ENCODE peak calls at places on chromosomes 1 and 21, in six cellular contexts. T is heart right ventricle, J is H9, X is tibial artery, S is neuronal stem cell, V is cardiac muscle cell. F is an unnamed sample.
A peak's percentile ranks its signal among the peaks of the same experiment; 100 is the strongest.

GRCh38 chr1:31605908-31606427 is 11.5 kb upstream of the HCRTR1 start:
- DNase-seq in T (no peak), J (no peak), X (no peak), S (no peak), V (peak; percentile 50), F (no peak)

GRCh38 chr1:234621657-234622335 is 11.8 kb upstream of the IRF2BP2 start:
- DNase-seq in T (no peak), J (no peak), X (no peak), S (no peak), V (peak; percentile 85), F (no peak)

GRCh38 chr1:76083189-76083588 is 8.6 kb downstream of the ST6GALNAC3 start:
- DNase-seq in T (no peak), J (no peak), X (peak; percentile 21), S (no peak), V (no peak), F (no peak)

GRCh38 chr21:45806042-45806441 is 162.5 kb downstream of the PCBP3 start:
- DNase-seq in T (no peak), J (no peak), X (no peak), S (no peak), V (no peak), F (peak; percentile 63)

GRCh38 chr21:33932731-33933130 is 17.1 kb upstream of the ATP5PO start:
- DNase-seq in T (no peak), J (no peak), X (no peak), S (no peak), V (no peak), F (no peak)

GRCh38 chr1:15007842-15008241 is 145.7 kb upstream of the TMEM51 start:
- DNase-seq in T (peak; percentile 25), J (no peak), X (no peak), S (no peak), V (no peak), F (no peak)

GRCh38 chr1:66624412-66625060 is 90.6 kb downstream of the SGIP1 start:
- DNase-seq in T (no peak), J (no peak), X (no peak), S (no peak), V (peak; percentile 66), F (no peak)

GRCh38 chr1:78092686-78093085 is 46.9 kb downstream of the GIPC2 start:
- DNase-seq in T (no peak), J (no peak), X (no peak), S (no peak), V (no peak), F (no peak)

GRCh38 chr1:67555487-67556296 is 125.5 kb upstream of the SERBP1 start:
- DNase-seq in T (no peak), J (peak; percentile 41), X (no peak), S (no peak), V (no peak), F (no peak)

GRCh38 chr21:46003575-46004007 is 22.0 kb downstream of the COL6A1 start:
- DNase-seq in T (no peak), J (peak; percentile 26), X (no peak), S (no peak), V (no peak), F (peak; percentile 71)

GRCh38 chr1:41467673-41468072 is 16.8 kb downstream of the EDN2 start:
- DNase-seq in T (no peak), J (no peak), X (no peak), S (no peak), V (no peak), F (no peak)

GRCh38 chr1:43711524-43712386 is 4.4 kb downstream of the ST3GAL3 start:
- DNase-seq in T (no peak), J (no peak), X (no peak), S (no peak), V (peak; percentile 84), F (no peak)

GRCh38 chr1:226123212-226123560 is 60.7 kb downstream of the H3-3A start:
- DNase-seq in T (no peak), J (no peak), X (no peak), S (no peak), V (no peak), F (no peak)

GRCh38 chr1:77756052-77756754 is 3.4 kb downstream of the USP33 start:
- DNase-seq in T (no peak), J (no peak), X (no peak), S (no peak), V (no peak), F (no peak)

GRCh38 chr1:155057104-155057503 is 6.0 kb downstream of the ADAM15 start:
- DNase-seq in T (no peak), J (no peak), X (no peak), S (no peak), V (no peak), F (peak; percentile 58)

GRCh38 chr1:199639453-199639852 is 388.1 kb upstream of the NR5A2 start:
- DNase-seq in T (no peak), J (no peak), X (no peak), S (no peak), V (no peak), F (no peak)

GRCh38 chr1:118618618-118619340 is 369.4 kb downstream of the TBX15 start:
- DNase-seq in T (no peak), J (no peak), X (no peak), S (no peak), V (no peak), F (no peak)

GRCh38 chr21:14290584-14290983 is 74.6 kb downstream of the RBM11 start:
- DNase-seq in T (no peak), J (no peak), X (no peak), S (no peak), V (no peak), F (no peak)

GRCh38 chr1:190602325-190602724 is 124.7 kb upstream of the BRINP3 start:
- DNase-seq in T (no peak), J (no peak), X (no peak), S (no peak), V (no peak), F (no peak)

GRCh38 chr1:198437352-198437751 is 103.1 kb downstream of the ATP6V1G3 start:
- DNase-seq in T (no peak), J (no peak), X (no peak), S (no peak), V (peak; percentile 44), F (no peak)

GRCh38 chr1:248837794-248838356 is at the start of gene ZNF672:
- DNase-seq in T (peak; percentile 99), J (peak; percentile 98), X (peak; percentile 99), S (peak; percentile 97), V (peak; percentile 99), F (peak; percentile 100)

GRCh38 chr1:41731631-41732030 is 187.1 kb downstream of the HIVEP3 start:
- DNase-seq in T (no peak), J (no peak), X (no peak), S (no peak), V (peak; percentile 52), F (no peak)

DNA sequence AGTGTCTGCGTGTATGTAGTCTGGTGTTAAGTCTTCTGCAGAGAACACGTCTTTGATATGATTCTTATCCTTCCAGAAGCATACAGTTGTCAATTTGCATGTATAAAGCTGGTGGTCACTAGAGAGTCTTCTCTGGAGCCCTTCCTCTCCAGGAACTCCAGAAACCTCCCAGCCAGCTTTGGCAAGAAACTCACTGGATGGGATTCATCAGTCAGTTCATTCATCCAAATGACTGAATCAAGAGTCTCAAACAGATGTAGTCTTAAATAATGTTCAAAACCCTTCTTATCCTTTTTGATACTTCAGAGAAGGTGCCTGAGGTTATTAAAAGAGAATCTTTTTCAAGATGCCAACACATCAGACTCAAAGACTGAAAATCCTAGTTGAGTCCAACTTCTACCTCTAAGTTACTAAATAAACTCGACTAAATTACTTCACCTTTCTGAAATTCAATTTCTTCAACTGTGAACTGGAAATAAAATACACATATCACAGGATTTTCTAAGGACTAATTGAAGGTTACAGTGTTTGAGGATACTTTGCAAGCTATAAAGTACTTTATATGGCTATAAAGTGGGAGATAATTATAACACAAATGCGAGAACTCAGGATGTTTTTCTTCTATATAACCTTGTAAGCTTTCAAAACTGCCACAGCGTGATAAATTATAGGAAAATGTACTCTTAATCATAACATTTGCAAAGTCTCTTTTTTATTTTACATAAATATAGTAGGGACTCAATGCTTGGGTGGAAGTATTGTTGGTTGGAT is 252.4 kb downstream of the FGGY start:
- DNase-seq in T (no peak), J (no peak), X (no peak), S (no peak), V (no peak), F (no peak)
- H3K27ac ChIP-seq in T (no peak overlapping the region), J (no peak overlapping the region), X (no peak overlapping the region), S (no peak overlapping the region), V (no peak overlapping the region), F (no peak overlapping the region)

DNA sequence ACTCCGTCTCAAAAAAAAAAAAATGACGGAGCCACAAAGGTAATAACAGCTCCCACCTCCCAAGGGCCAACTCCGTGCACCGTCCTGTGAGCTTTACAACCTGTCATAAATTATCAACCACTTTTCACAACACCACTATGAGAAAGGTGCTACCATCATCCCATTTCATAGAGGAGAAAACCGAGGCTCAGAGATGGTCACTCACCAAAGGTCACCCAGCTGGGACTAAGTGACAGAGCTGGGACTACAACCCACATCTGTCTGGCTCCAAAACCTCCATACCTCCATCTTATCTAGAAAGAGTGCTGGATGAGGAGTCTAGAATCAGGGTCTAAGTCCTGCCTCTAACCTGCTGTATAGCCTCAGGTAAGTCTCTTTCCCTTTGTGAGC is 43.6 kb upstream of the ECE1 start:
- DNase-seq in T (no peak), J (no peak), X (no peak), S (no peak), V (no peak), F (no peak)
- H3K4me1 ChIP-seq in T (peaks cover 71% of the 10 kb centered on the region), J (peaks cover 7% of the 10 kb centered on the region), X (peaks cover 5% of the 10 kb centered on the region), S (peaks cover 24% of the 10 kb centered on the region), V (peaks cover 24% of the 10 kb centered on the region), F (peaks cover 64% of the 10 kb centered on the region)

DNA sequence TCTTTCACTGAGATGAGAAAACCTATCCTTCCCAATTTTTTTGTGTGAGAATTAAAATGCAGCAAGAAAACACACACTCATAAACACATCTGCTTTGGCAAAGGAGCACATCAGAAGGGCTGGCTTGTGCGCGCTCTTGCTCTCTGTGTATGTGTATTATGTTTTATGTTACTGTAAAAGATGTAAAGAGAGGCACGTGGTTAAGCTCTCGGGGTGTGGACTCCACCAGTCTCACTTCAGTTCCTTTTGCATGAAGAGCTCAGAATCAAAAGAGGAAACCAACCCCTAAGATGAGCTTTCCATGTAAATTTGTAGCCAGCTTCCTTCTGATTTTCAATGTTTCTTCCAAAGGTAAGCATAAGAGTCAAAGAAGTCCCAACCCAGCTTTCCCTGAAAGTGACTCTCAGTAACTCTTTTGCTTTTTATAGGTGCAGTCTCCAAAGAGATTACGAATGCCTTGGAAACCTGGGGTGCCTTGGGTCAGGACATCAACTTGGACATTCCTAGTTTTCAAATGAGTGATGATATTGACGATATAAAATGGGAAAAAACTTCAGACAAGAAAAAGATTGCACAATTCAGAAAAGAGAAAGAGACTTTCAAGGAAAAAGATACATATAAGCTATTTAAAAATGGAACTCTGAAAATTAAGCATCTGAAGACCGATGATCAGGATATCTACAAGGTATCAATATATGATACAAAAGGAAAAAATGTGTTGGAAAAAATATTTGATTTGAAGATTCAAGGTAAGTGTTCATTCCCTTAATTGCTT is at the start of gene CD2:
- DNase-seq in T (no peak), J (no peak), X (no peak), S (no peak), V (no peak), F (no peak)
- H3K27ac ChIP-seq in T (no peak within 1 kb of the TSS), J (no peak within 1 kb of the TSS), X (no peak within 1 kb of the TSS), S (no peak within 1 kb of the TSS), V (no peak within 1 kb of the TSS), F (no peak within 1 kb of the TSS)

GRCh38 chr1:19013826-19014548 is 57.5 kb upstream of the IFFO2 start:
- DNase-seq in T (no peak), J (no peak), X (no peak), S (no peak), V (no peak), F (no peak)
- H3K4me1 ChIP-seq in T (peaks cover 7% of the 10 kb centered on the region), J (peaks cover 4% of the 10 kb centered on the region), X (peaks cover 5% of the 10 kb centered on the region), S (peaks cover 28% of the 10 kb centered on the region), V (no peaks in the 10 kb centered on the region), F (peaks cover 27% of the 10 kb centered on the region)

F was measured in kidney.